ENCODE peak calls at places on chromosomes 4 and X, in five cellular contexts. V, Z, F, L and J are unnamed samples.

GRCh38 chrX:115018944-115019343 is 1.5 kb upstream of the IL13RA2 start:
- DNase-seq in L (no peak), V (peak; percentile 38), F (no peak), Z (no peak), J (no peak)

GRCh38 chrX:116009871-116010710 is 160.5 kb upstream of the AGTR2 start:
- DNase-seq in F (peak; percentile 57), Z (no peak), V (no peak), L (peak; percentile 13), J (no peak)

GRCh38 chrX:49876750-49877149 is 2.5 kb upstream of the USP27X start:
- DNase-seq in F (no peak), V (peak; percentile 16), L (no peak), Z (peak; percentile 60), J (no peak)

GRCh38 chrX:72108666-72109065 is 23.0 kb downstream of the RTL5 start:
- DNase-seq in L (no peak), V (no peak), F (no peak), Z (no peak), J (no peak)

GRCh38 chr4:10589308-10589707 is 95.3 kb downstream of the CLNK start:
- DNase-seq in V (no peak), F (no peak), L (no peak), Z (no peak), J (no peak)

GRCh38 chr4:81639248-81639647 is 167.5 kb upstream of the RASGEF1B start:
- DNase-seq in V (no peak), L (no peak), Z (no peak), F (no peak), J (no peak)

GRCh38 chr4:16129336-16129735 is 45.5 kb upstream of the PROM1 start:
- DNase-seq in V (no peak), Z (no peak), L (no peak), F (no peak), J (no peak)

GRCh38 chrX:136497556-136498048 is at the start of gene HTATSF1:
- DNase-seq in F (no peak), V (no peak), L (no peak), Z (no peak), J (no peak)

GRCh38 chr4:35252071-35252470 is 992.2 kb downstream of the ARAP2 start:
- DNase-seq in Z (no peak), F (no peak), V (no peak), L (no peak), J (no peak)

GRCh38 chrX:134676440-134676839 is 18.2 kb upstream of the PLAC1 start:
- DNase-seq in V (peak; percentile 53), Z (no peak), L (no peak), F (no peak), J (no peak)

GRCh38 chrX:65035451-65035779 is 59.2 kb upstream of the ZC4H2 start:
- DNase-seq in L (peak; percentile 15), Z (no peak), V (no peak), F (no peak), J (no peak)

GRCh38 chr4:55794053-55794452 is 25.5 kb upstream of the EXOC1L start:
- DNase-seq in L (no peak), Z (no peak), F (no peak), V (no peak), J (no peak)

GRCh38 chrX:48971325-48972213 is at the start of gene KCND1:
- DNase-seq in L (peak; percentile 27), Z (no peak), V (no peak), F (peak; percentile 35), J (no peak)

GRCh38 chr4:16889945-16890344 is 8.5 kb downstream of the LDB2 start:
- DNase-seq in L (no peak), V (no peak), F (no peak), Z (no peak), J (no peak)

GRCh38 chr4:93832097-93832496 is 3.5 kb downstream of the ATOH1 start:
- DNase-seq in V (no peak), F (no peak), Z (no peak), L (no peak), J (no peak)

GRCh38 chr4:30600246-30600645 is 119.9 kb upstream of the PCDH7 start:
- DNase-seq in L (no peak), V (peak; percentile 2), Z (no peak), F (no peak), J (no peak)

GRCh38 chrX:49242545-49243066 is 7.3 kb downstream of the CCDC22 start:
- DNase-seq in Z (no peak), L (no peak), V (no peak), F (no peak), J (no peak)

GRCh38 chrX:111444881-111445280 is 32.9 kb upstream of the DCX start:
- DNase-seq in F (no peak), V (no peak), Z (no peak), L (no peak), J (no peak)

GRCh38 chr4:109908741-109909140 is 3.9 kb upstream of the EGF start:
- DNase-seq in V (no peak), L (no peak), Z (no peak), F (no peak), J (no peak)

DNA sequence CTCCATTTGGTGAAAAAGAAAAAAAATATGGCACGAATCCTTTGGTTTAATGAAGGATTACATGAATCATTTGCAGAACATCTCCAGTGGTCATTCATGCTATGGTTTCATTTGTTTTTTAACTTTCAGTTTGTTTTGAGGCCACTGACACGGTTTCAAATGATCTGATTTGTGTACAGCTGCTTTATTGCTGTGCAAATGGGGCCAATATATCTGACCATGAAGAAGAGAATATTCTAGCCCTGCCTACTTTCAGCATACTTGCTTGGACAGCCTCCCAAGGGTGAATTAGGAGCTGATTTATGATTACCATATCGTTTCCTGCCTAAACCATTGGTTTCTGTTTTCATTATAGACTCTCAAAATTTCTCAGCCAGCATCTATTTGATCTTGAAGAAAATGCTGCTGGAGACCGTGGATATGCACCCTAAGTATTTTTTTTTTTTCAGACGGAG is 30.7 kb downstream of the SPARCL1 start:
- DNase-seq in Z (peak; percentile 18), V (no peak), F (no peak), L (no peak), J (no peak)
- H3K27ac ChIP-seq in Z (no peak overlapping the region), V (no peak overlapping the region), F (no peak overlapping the region), L (peak overlapping the region; percentile 69), J (no peak overlapping the region)

GRCh38 chr4:129971419-129971818 is 875.5 kb downstream of the C4orf33 start:
- DNase-seq in F (no peak), Z (no peak), L (no peak), V (no peak), J (no peak)
- H3K27ac ChIP-seq in F (no peak overlapping the region), Z (no peak overlapping the region), L (no peak overlapping the region), V (no peak overlapping the region), J (no peak overlapping the region)

GRCh38 chr4:38243385-38244053 is 283.3 kb downstream of the PTTG2 start:
- DNase-seq in Z (no peak), V (no peak), L (no peak), F (no peak), J (no peak)

GRCh38 chr4:38237139-38237538 is 276.9 kb downstream of the PTTG2 start:
- DNase-seq in Z (no peak), V (peak; percentile 90), F (no peak), L (no peak), J (peak; percentile 75)

GRCh38 chr4:38241541-38241940 is 281.3 kb downstream of the PTTG2 start:
- DNase-seq in Z (no peak), F (no peak), L (no peak), V (peak; percentile 19), J (no peak)

GRCh38 chr4:38242110-38242509 is 281.9 kb downstream of the PTTG2 start:
- DNase-seq in L (no peak), Z (no peak), F (no peak), V (no peak), J (no peak)

GRCh38 chr4:38242822-38243384 is 282.7 kb downstream of the PTTG2 start:
- DNase-seq in V (no peak), F (no peak), L (no peak), Z (peak; percentile 81), J (no peak)
- H3K27ac ChIP-seq in V (no peak overlapping the region), F (no peak overlapping the region), L (no peak overlapping the region), Z (no peak overlapping the region), J (no peak overlapping the region)

DNA sequence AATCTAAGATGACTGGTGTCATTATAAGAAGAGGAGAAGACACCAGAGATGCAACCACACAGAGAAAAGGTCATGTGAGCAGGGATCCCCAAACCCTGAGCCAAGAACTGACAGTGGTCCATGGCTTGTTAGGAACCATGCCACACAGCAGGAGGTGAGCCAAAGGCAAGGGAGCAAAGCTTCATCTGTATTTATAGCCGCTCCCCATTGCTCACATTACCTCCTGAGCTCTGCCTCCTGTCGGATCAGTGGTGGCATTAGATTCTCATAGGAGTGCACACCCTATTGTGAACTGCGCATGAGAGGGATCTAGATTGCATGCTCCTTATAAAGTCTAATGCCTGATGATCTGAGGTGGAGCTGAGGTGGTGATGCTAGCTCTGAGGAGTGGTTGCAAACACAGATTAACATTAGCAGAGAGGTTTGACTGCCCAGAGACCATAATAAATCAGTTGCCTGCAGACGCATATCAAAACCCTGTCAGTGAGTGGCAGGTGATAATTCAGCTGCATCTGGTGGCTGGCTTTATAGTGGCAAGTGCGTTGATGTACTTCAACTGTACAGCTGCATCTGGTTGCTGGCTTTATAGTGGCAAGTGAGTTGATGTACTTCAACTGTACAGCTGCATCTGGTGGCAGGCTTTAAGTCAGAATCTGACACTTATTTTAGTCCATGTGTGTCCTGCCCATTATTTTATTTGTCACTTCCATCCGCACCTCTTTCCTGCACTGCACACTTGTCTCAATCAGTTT is 19.8 kb upstream of the CXCL2 start:
- DNase-seq in Z (no peak), V (no peak), L (no peak), F (no peak), J (no peak)
- H3K27ac ChIP-seq in Z (no peak overlapping the region), V (no peak overlapping the region), L (peak overlapping the region; percentile 86), F (no peak overlapping the region), J (no peak overlapping the region)

GRCh38 chr4:159051245-159052071 is 51.4 kb upstream of the RAPGEF2 start:
- DNase-seq in F (no peak), V (no peak), L (no peak), Z (peak; percentile 7), J (no peak)
- H3K27ac ChIP-seq in F (no peak overlapping the region), V (no peak overlapping the region), L (no peak overlapping the region), Z (no peak overlapping the region), J (no peak overlapping the region)

DNA sequence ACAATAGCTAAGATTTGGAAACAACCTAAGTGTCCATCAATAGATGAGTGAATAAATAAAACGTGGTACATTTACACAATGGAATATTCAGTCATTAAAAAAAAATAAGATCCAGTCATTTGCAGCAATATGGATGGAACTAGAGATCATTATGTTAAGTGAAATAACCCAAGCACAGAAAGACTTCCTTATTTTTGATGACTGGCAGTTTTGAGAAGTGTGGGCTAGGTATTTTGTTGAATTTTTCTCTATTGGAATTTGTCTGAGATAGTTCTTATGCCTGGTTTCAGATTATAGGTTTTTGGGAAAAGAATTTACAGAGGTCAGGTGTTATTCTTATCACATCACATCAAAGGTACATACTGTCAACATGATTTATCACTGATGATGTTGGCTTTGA is 293.8 kb upstream of the ARSJ start:
- DNase-seq in V (no peak), L (no peak), F (no peak), Z (no peak), J (no peak)
- H3K27ac ChIP-seq in V (no peak overlapping the region), L (no peak overlapping the region), F (no peak overlapping the region), Z (no peak overlapping the region), J (peak overlapping the region; percentile 66)